ENCODE peak calls at places on chromosomes 3 and 15, in ten cellular contexts. W, T, N, Q, G, F, L, R, S and B are unnamed samples. For H3K27me3, the result is how much of the 10 kb centered on the place peaks cover.

GRCh38 chr15:93943607-93944006 is 287.8 kb upstream of the MCTP2 start:
- DNase-seq in L (no peak), S (no peak), W (no peak), F (no peak), N (no peak), T (no peak), G (no peak), Q (no peak), R (no peak), B (no peak)

GRCh38 chr3:197482001-197482400 is 73.8 kb downstream of the BDH1 start:
- DNase-seq in R (no peak), L (no peak), S (no peak), Q (no peak), T (no peak), W (no peak), F (no peak), N (no peak), G (no peak), B (no peak)

GRCh38 chr3:168165390-168166269 is 69.9 kb upstream of the GOLIM4 start:
- DNase-seq in F (peak), S (peak), G (no peak), L (peak), N (peak), Q (peak), W (peak), T (peak), R (peak), B (peak)

GRCh38 chr15:52021892-52022540 is 3.0 kb downstream of the MAPK6 start:
- DNase-seq in S (no peak), R (no peak), Q (no peak), W (no peak), F (no peak), L (no peak), N (no peak), G (no peak), T (no peak), B (no peak)

GRCh38 chr3:169260296-169260695 is 403.2 kb downstream of the MECOM start:
- DNase-seq in L (no peak), N (no peak), Q (no peak), T (no peak), W (no peak), F (no peak), G (no peak), R (no peak), S (no peak), B (no peak)

GRCh38 chr3:137259089-137259488 is 301.3 kb downstream of the IL20RB start:
- DNase-seq in S (no peak), T (no peak), W (no peak), G (no peak), N (no peak), F (no peak), L (no peak), R (no peak), Q (no peak), B (no peak)

GRCh38 chr3:192892981-192893827 is 24.5 kb downstream of the MB21D2 start:
- DNase-seq in T (peak), L (peak), F (peak), Q (peak), W (peak), S (no peak), R (no peak), N (no peak), G (no peak), B (peak)

GRCh38 chr15:42364529-42364928 is 5.2 kb downstream of the CAPN3 start:
- DNase-seq in W (peak), L (no peak), S (no peak), Q (no peak), F (no peak), N (no peak), T (no peak), G (no peak), R (no peak), B (no peak)

GRCh38 chr15:65413760-65414144 is 9.0 kb downstream of the IGDCC4 start:
- DNase-seq in F (no peak), T (no peak), S (no peak), Q (no peak), G (no peak), L (no peak), N (no peak), R (no peak), W (no peak), B (no peak)

GRCh38 chr15:40115670-40116093 is 7.0 kb upstream of the BMF start:
- DNase-seq in G (peak), L (peak), F (peak), N (no peak), R (peak), W (no peak), Q (no peak), S (peak), T (peak), B (peak)

GRCh38 chr3:50623840-50624474 is 7.0 kb downstream of the MAPKAPK3 start:
- DNase-seq in S (no peak), R (no peak), G (no peak), N (no peak), W (no peak), L (peak), Q (no peak), F (no peak), T (no peak), B (no peak)

GRCh38 chr3:115040673-115041286 is 106.3 kb downstream of the ZBTB20 start:
- DNase-seq in L (peak), T (peak), S (peak), R (peak), Q (no peak), N (no peak), W (peak), G (no peak), F (peak), B (peak)

GRCh38 chr3:168459229-168459784 is 363.6 kb upstream of the GOLIM4 start:
- DNase-seq in S (no peak), G (no peak), L (no peak), N (no peak), F (no peak), R (no peak), T (no peak), Q (no peak), W (no peak), B (no peak)

GRCh38 chr3:49026536-49026935 is 2.7 kb downstream of the IMPDH2 start:
- DNase-seq in F (no peak), W (no peak), T (no peak), L (no peak), Q (no peak), S (no peak), N (no peak), G (no peak), R (no peak), B (no peak)
- TF ChIP-seq POLR2A in F (no peak), W (no peak), T (no peak), L (no peak), Q (no peak), S (no peak), N (no peak), G (no peak), R (no peak), B (no peak)

GRCh38 chr15:91916051-91916450 is 62.5 kb downstream of the SLCO3A1 start:
- DNase-seq in Q (no peak), N (no peak), F (no peak), L (no peak), S (no peak), G (no peak), W (no peak), T (no peak), R (no peak), B (no peak)
- H3K27me3 ChIP-seq in Q (under half), N (under half), F (under half), L (under half), S (under half), G (under half), W (under half), T (under half), R (under half), B (under half)

GRCh38 chr3:141849056-141849814 is 27.2 kb upstream of the ATP1B3 start:
- DNase-seq in N (no peak), L (no peak), F (no peak), R (no peak), Q (no peak), T (no peak), W (no peak), G (peak), S (no peak), B (no peak)

GRCh38 chr3:141844812-141845211 is 31.6 kb upstream of the ATP1B3 start:
- DNase-seq in R (no peak), L (no peak), N (no peak), F (no peak), S (no peak), W (no peak), G (no peak), T (no peak), Q (no peak), B (no peak)

GRCh38 chr3:141846050-141846433 is 30.4 kb upstream of the ATP1B3 start:
- DNase-seq in N (no peak), G (no peak), W (no peak), S (no peak), T (no peak), Q (no peak), F (no peak), R (no peak), L (no peak), B (no peak)

GRCh38 chr3:141844108-141844507 is 32.3 kb upstream of the ATP1B3 start:
- DNase-seq in T (no peak), F (no peak), N (no peak), R (no peak), G (no peak), W (no peak), S (no peak), Q (no peak), L (no peak), B (no peak)

GRCh38 chr3:141845407-141846049 is 30.9 kb upstream of the ATP1B3 start:
- DNase-seq in G (no peak), L (no peak), W (no peak), N (no peak), F (peak), S (no peak), Q (no peak), T (no peak), R (no peak), B (no peak)
- TF ChIP-seq CTCF in G (no peak), L (no peak), W (no peak), N (no peak), F (no peak), S (peak), Q (no peak), T (no peak), R (no peak), B (no peak)

GRCh38 chr3:172710709-172711456 is at the start of gene NCEH1:
- DNase-seq in G (peak), R (peak), T (peak), Q (peak), N (peak), L (peak), W (peak), F (peak), S (peak), B (peak)
- TF ChIP-seq POLR2A in G (no peak), R (peak), T (peak), Q (peak), N (peak), L (peak), W (peak), F (peak), S (peak), B (peak)

GRCh38 chr3:40333416-40333815 is 23.9 kb downstream of the EIF1B start:
- DNase-seq in S (no peak), R (no peak), T (no peak), N (no peak), F (no peak), L (no peak), G (no peak), Q (no peak), W (no peak), B (no peak)
- H3K27me3 ChIP-seq in S (under half), R (under half), T (under half), N (under half), F (under half), L (under half), G (under half), Q (under half), W (under half), B (under half)

GRCh38 chr3:122415762-122416654 is at the start of gene WDR5B:
- DNase-seq in L (peak), S (peak), W (peak), Q (peak), F (peak), N (peak), T (peak), G (peak), R (peak), B (peak)
- TF ChIP-seq CTCF in L (peak), S (no peak), W (peak), Q (peak), F (no peak), N (no peak), T (no peak), G (peak), R (no peak), B (no peak)

DNA sequence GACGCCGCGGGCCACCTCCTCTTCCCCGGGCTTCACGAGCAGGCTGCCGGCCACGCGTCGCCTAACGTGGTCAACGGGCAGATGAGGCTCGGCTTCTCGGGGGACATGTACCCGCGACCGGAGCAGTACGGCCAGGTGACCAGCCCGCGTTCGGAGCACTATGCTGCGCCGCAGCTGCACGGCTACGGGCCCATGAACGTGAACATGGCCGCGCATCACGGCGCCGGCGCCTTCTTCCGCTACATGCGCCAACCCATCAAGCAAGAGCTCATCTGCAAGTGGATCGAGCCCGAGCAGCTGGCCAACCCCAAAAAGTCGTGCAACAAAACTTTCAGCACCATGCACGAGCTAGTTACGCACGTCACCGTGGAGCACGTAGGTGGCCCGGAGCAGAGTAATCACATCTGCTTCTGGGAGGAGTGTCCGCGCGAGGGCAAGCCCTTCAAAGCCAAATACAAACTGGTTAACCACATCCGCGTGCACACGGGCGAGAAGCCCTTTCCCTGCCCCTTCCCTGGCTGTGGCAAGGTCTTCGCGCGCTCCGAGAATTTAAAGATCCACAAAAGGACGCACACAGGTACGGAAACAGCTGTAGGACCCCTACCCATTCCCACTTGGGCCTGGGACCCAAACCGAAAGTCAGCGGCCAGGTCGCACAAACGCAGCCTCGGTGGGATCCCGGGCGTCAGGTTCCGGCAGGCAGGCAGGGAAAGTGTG is 1.5 kb downstream of the ZIC1 start:
- DNase-seq in W (no peak), Q (no peak), G (no peak), S (no peak), F (no peak), T (no peak), L (no peak), N (no peak), R (no peak), B (no peak)
- TF ChIP-seq POLR2A in W (no peak), Q (no peak), G (no peak), S (no peak), F (no peak), T (no peak), L (no peak), N (no peak), R (no peak), B (no peak)

GRCh38 chr3:18428036-18428435 is 2.9 kb upstream of the SATB1 start:
- DNase-seq in Q (no peak), L (no peak), N (no peak), F (no peak), G (no peak), W (no peak), T (no peak), S (no peak), R (no peak), B (no peak)
- H3K27me3 ChIP-seq in Q (under half), L (under half), N (under half), F (under half), G (under half), W (under half), T (under half), S (under half), R (under half), B (under half)

GRCh38 chr3:3666664-3667063 is 132.6 kb upstream of the LRRN1 start:
- DNase-seq in R (no peak), Q (no peak), N (no peak), W (no peak), T (peak), L (peak), S (no peak), F (no peak), G (no peak), B (no peak)
- TF ChIP-seq CTCF in R (no peak), Q (no peak), N (no peak), W (no peak), T (no peak), L (no peak), S (no peak), F (no peak), G (no peak), B (no peak)